ENCODE peak calls at places on chromosomes 16 and 17, in nine cellular contexts. J, O, C, S, F, H, T, W and Q are unnamed samples.

GRCh38 chr16:47612711-47613110 is 151.6 kb downstream of the PHKB start:
- DNase-seq in J (peak), O (no peak), C (no peak), S (no peak), F (no peak), H (no peak), T (no peak), W (no peak), Q (no peak)

GRCh38 chr17:11705111-11705510 is 106.8 kb downstream of the DNAH9 start:
- DNase-seq in J (no peak), O (no peak), C (no peak), S (no peak), F (no peak), H (no peak), T (no peak), W (peak), Q (no peak)

GRCh38 chr17:70029019-70029767 is 45.8 kb upstream of the KCNJ16 start:
- DNase-seq in J (no peak), O (no peak), C (no peak), S (no peak), F (no peak), H (no peak), T (no peak), W (no peak), Q (no peak)

GRCh38 chr16:83301966-83302365 is 505.8 kb upstream of the HSBP1 start:
- DNase-seq in J (no peak), O (no peak), C (no peak), S (no peak), F (no peak), H (peak), T (no peak), W (no peak), Q (no peak)

GRCh38 chr16:1812732-1813163 is 13.9 kb downstream of the HAGH start:
- DNase-seq in J (peak), O (peak), C (no peak), S (peak), F (peak), H (peak), T (peak), W (peak), Q (peak)

GRCh38 chr16:27123795-27124194 is 57.1 kb downstream of the C16orf82 start:
- DNase-seq in J (no peak), O (no peak), C (no peak), S (no peak), F (no peak), H (peak), T (no peak), W (no peak), Q (peak)

GRCh38 chr16:4131621-4132020 is 15.4 kb upstream of the ADCY9 start:
- DNase-seq in J (no peak), O (no peak), C (no peak), S (no peak), F (no peak), H (no peak), T (no peak), W (no peak), Q (no peak)

GRCh38 chr17:8695916-8696415 is 48.7 kb downstream of the CCDC42 start:
- DNase-seq in J (peak), O (no peak), C (no peak), S (no peak), F (no peak), H (no peak), T (no peak), W (no peak), Q (no peak)

GRCh38 chr17:20073056-20073979 is 64.2 kb downstream of the SPECC1 start:
- DNase-seq in J (peak), O (no peak), C (peak), S (peak), F (peak), H (no peak), T (peak), W (no peak), Q (no peak)